ENCODE peak calls at places on chromosome 7, in five cellular contexts. R is activated T-helper 17 cell treated with anti-CD3 and anti-CD28 coated beads, Interleukin-2, amount 50 U/mL, for 72 hours; L is body of pancreas; P is CD4-positive, alpha-beta T cell; Z is IMR-90. G is an unnamed sample.

GRCh38 chr7:27689045-27689877 is 26.6 kb upstream of the HIBADH start:
- ATAC-seq in R (peak), L (no peak), P (peak), Z (peak), G (no peak)

GRCh38 chr7:30865821-30866220 is 45.8 kb upstream of the AQP1 start:
- ATAC-seq in R (no peak), L (no peak), P (no peak), Z (no peak), G (no peak)

GRCh38 chr7:107830410-107830809 is 27.4 kb upstream of the SLC26A3 start:
- ATAC-seq in R (no peak), L (no peak), P (no peak), Z (no peak), G (no peak)

GRCh38 chr7:38368191-38368605 is 94.8 kb upstream of the TARP start:
- ATAC-seq in R (peak), L (peak), P (peak), Z (peak), G (peak)

GRCh38 chr7:137717811-137718271 is 128.9 kb downstream of the DGKI start:
- ATAC-seq in R (no peak), L (no peak), P (no peak), Z (no peak), G (no peak)

GRCh38 chr7:107951172-107951787 is 51.7 kb downstream of the LAMB1 start:
- ATAC-seq in R (no peak), L (no peak), P (no peak), Z (no peak), G (no peak)

GRCh38 chr7:87075671-87076404 is 16.4 kb upstream of the ELAPOR2 start:
- ATAC-seq in R (no peak), L (no peak), P (no peak), Z (no peak), G (no peak)

GRCh38 chr7:3922175-3922635 is 621.2 kb downstream of the SDK1 start:
- ATAC-seq in R (no peak), L (peak), P (no peak), Z (peak), G (no peak)

GRCh38 chr7:155729847-155730246 is 82.4 kb downstream of the SHH start:
- ATAC-seq in R (no peak), L (peak), P (no peak), Z (peak), G (no peak)

GRCh38 chr7:35658602-35659201 is 36.2 kb downstream of the HERPUD2 start:
- ATAC-seq in R (peak), L (peak), P (no peak), Z (no peak), G (no peak)

GRCh38 chr7:46939089-46939488 is 642.8 kb downstream of the TNS3 start:
- ATAC-seq in R (no peak), L (no peak), P (no peak), Z (no peak), G (no peak)

G was measured in gastroesophageal sphincter.